ENCODE peak calls at places on chromosomes 4 and X, in seven cellular contexts. One of them, this sample, is unnamed.

GRCh38 chrX:136387951-136388502 is 87.3 kb downstream of the ADGRG4 start:
- DNase-seq in neuronal stem cell: no peak
- DNase-seq in IMR-90: no peak
- DNase-seq in H9: no peak
- DNase-seq in mesendoderm: no peak
- DNase-seq in mesenchymal stem cell: no peak
- DNase-seq in trophoblast cell: no peak
- DNase-seq in this sample: no peak

GRCh38 chr4:81622474-81623198 is 150.9 kb upstream of the RASGEF1B start:
- DNase-seq in neuronal stem cell: no peak
- DNase-seq in IMR-90: no peak
- DNase-seq in H9: no peak
- DNase-seq in mesendoderm: no peak
- DNase-seq in mesenchymal stem cell: no peak
- DNase-seq in trophoblast cell: no peak
- DNase-seq in this sample: no peak

GRCh38 chr4:2515835-2516550 is 20.5 kb upstream of the FAM193A start:
- DNase-seq in neuronal stem cell: no peak
- DNase-seq in IMR-90: no peak
- DNase-seq in H9: no peak
- DNase-seq in mesendoderm: no peak
- DNase-seq in mesenchymal stem cell: no peak
- DNase-seq in trophoblast cell: no peak
- DNase-seq in this sample: no peak

GRCh38 chr4:183318656-183319055 is 1.4 kb downstream of the CLDN22 start:
- DNase-seq in neuronal stem cell: no peak
- DNase-seq in IMR-90: no peak
- DNase-seq in H9: no peak
- DNase-seq in mesendoderm: no peak
- DNase-seq in mesenchymal stem cell: no peak
- DNase-seq in trophoblast cell: no peak
- DNase-seq in this sample: no peak

GRCh38 chr4:76233967-76234678 is 17.4 kb upstream of the FAM47E start:
- DNase-seq in neuronal stem cell: no peak
- DNase-seq in IMR-90: no peak
- DNase-seq in H9: peak
- DNase-seq in mesendoderm: peak
- DNase-seq in mesenchymal stem cell: peak
- DNase-seq in trophoblast cell: no peak
- DNase-seq in this sample: no peak

GRCh38 chr4:23305026-23305425 is 584.8 kb downstream of the PPARGC1A start:
- DNase-seq in neuronal stem cell: no peak
- DNase-seq in IMR-90: no peak
- DNase-seq in H9: no peak
- DNase-seq in mesendoderm: no peak
- DNase-seq in mesenchymal stem cell: peak
- DNase-seq in trophoblast cell: no peak
- DNase-seq in this sample: no peak

GRCh38 chrX:48468693-48469691 is 1.1 kb downstream of the SLC38A5 start:
- DNase-seq in neuronal stem cell: no peak
- DNase-seq in IMR-90: no peak
- DNase-seq in H9: peak
- DNase-seq in mesendoderm: peak
- DNase-seq in mesenchymal stem cell: no peak
- DNase-seq in trophoblast cell: no peak
- DNase-seq in this sample: peak

GRCh38 chrX:38055170-38055847 is 49.0 kb downstream of the SYTL5 start:
- DNase-seq in neuronal stem cell: no peak
- DNase-seq in IMR-90: peak
- DNase-seq in H9: no peak
- DNase-seq in mesendoderm: no peak
- DNase-seq in mesenchymal stem cell: no peak
- DNase-seq in trophoblast cell: no peak
- DNase-seq in this sample: no peak

GRCh38 chrX:139751053-139751452 is 43.1 kb upstream of the MCF2 start:
- DNase-seq in neuronal stem cell: no peak
- DNase-seq in IMR-90: no peak
- DNase-seq in H9: no peak
- DNase-seq in mesendoderm: peak
- DNase-seq in mesenchymal stem cell: no peak
- DNase-seq in trophoblast cell: no peak
- DNase-seq in this sample: no peak

GRCh38 chrX:133913658-133914388 is 71.6 kb downstream of the GPC3 start:
- DNase-seq in neuronal stem cell: peak
- DNase-seq in IMR-90: no peak
- DNase-seq in H9: no peak
- DNase-seq in mesendoderm: peak
- DNase-seq in mesenchymal stem cell: no peak
- DNase-seq in trophoblast cell: no peak
- DNase-seq in this sample: no peak

GRCh38 chr4:116547632-116548031 is 537.7 kb downstream of the TRAM1L1 start:
- DNase-seq in neuronal stem cell: no peak
- DNase-seq in IMR-90: no peak
- DNase-seq in H9: no peak
- DNase-seq in mesendoderm: no peak
- DNase-seq in mesenchymal stem cell: no peak
- DNase-seq in trophoblast cell: no peak
- DNase-seq in this sample: no peak

GRCh38 chr4:6991771-6992557 is 51.2 kb upstream of the TADA2B start:
- DNase-seq in neuronal stem cell: no peak
- DNase-seq in IMR-90: peak
- DNase-seq in H9: no peak
- DNase-seq in mesendoderm: no peak
- DNase-seq in mesenchymal stem cell: peak
- DNase-seq in trophoblast cell: no peak
- DNase-seq in this sample: no peak

GRCh38 chrX:123976671-123977316 is 15.3 kb downstream of the STAG2 start:
- DNase-seq in neuronal stem cell: no peak
- DNase-seq in IMR-90: peak
- DNase-seq in H9: no peak
- DNase-seq in mesendoderm: peak
- DNase-seq in mesenchymal stem cell: peak
- DNase-seq in trophoblast cell: no peak
- DNase-seq in this sample: no peak

GRCh38 chr4:173288296-173288695 is 45.9 kb downstream of the HMGB2 start:
- DNase-seq in neuronal stem cell: peak
- DNase-seq in IMR-90: peak
- DNase-seq in H9: peak
- DNase-seq in mesendoderm: peak
- DNase-seq in mesenchymal stem cell: peak
- DNase-seq in trophoblast cell: peak
- DNase-seq in this sample: peak

GRCh38 chr4:5050520-5050955 is 742 bp upstream of the STK32B start:
- DNase-seq in neuronal stem cell: peak
- DNase-seq in IMR-90: peak
- DNase-seq in H9: peak
- DNase-seq in mesendoderm: peak
- DNase-seq in mesenchymal stem cell: peak
- DNase-seq in trophoblast cell: peak
- DNase-seq in this sample: peak

GRCh38 chr4:90030953-90031352 is 96.2 kb upstream of the CCSER1 start:
- DNase-seq in neuronal stem cell: no peak
- DNase-seq in IMR-90: no peak
- DNase-seq in H9: peak
- DNase-seq in mesendoderm: peak
- DNase-seq in mesenchymal stem cell: no peak
- DNase-seq in trophoblast cell: no peak
- DNase-seq in this sample: peak

GRCh38 chr4:76074468-76074867 is at the start of gene ART3:
- DNase-seq in neuronal stem cell: no peak
- DNase-seq in IMR-90: peak
- DNase-seq in H9: no peak
- DNase-seq in mesendoderm: no peak
- DNase-seq in mesenchymal stem cell: peak
- DNase-seq in trophoblast cell: no peak
- DNase-seq in this sample: no peak

GRCh38 chrX:776529-777230 is 146.1 kb downstream of the SHOX start:
- DNase-seq in neuronal stem cell: no peak
- DNase-seq in IMR-90: no peak
- DNase-seq in H9: no peak
- DNase-seq in mesendoderm: no peak
- DNase-seq in mesenchymal stem cell: no peak
- DNase-seq in trophoblast cell: peak
- DNase-seq in this sample: no peak

GRCh38 chr4:15349965-15350364 is 77.9 kb upstream of the C1QTNF7 start:
- DNase-seq in neuronal stem cell: no peak
- DNase-seq in IMR-90: no peak
- DNase-seq in H9: no peak
- DNase-seq in mesendoderm: no peak
- DNase-seq in mesenchymal stem cell: no peak
- DNase-seq in trophoblast cell: no peak
- DNase-seq in this sample: no peak

GRCh38 chr4:15348695-15349094 is 79.1 kb upstream of the C1QTNF7 start:
- DNase-seq in neuronal stem cell: no peak
- DNase-seq in IMR-90: no peak
- DNase-seq in H9: no peak
- DNase-seq in mesendoderm: no peak
- DNase-seq in mesenchymal stem cell: no peak
- DNase-seq in trophoblast cell: no peak
- DNase-seq in this sample: no peak

GRCh38 chr4:15352508-15352907 is 75.3 kb upstream of the C1QTNF7 start:
- DNase-seq in neuronal stem cell: no peak
- DNase-seq in IMR-90: peak
- DNase-seq in H9: no peak
- DNase-seq in mesendoderm: no peak
- DNase-seq in mesenchymal stem cell: no peak
- DNase-seq in trophoblast cell: no peak
- DNase-seq in this sample: no peak

GRCh38 chr4:15348236-15348635 is 79.6 kb upstream of the C1QTNF7 start:
- DNase-seq in neuronal stem cell: no peak
- DNase-seq in IMR-90: peak
- DNase-seq in H9: no peak
- DNase-seq in mesendoderm: peak
- DNase-seq in mesenchymal stem cell: no peak
- DNase-seq in trophoblast cell: peak
- DNase-seq in this sample: no peak

GRCh38 chr4:15349426-15349825 is 78.4 kb upstream of the C1QTNF7 start:
- DNase-seq in neuronal stem cell: no peak
- DNase-seq in IMR-90: no peak
- DNase-seq in H9: no peak
- DNase-seq in mesendoderm: peak
- DNase-seq in mesenchymal stem cell: no peak
- DNase-seq in trophoblast cell: no peak
- DNase-seq in this sample: no peak
- H3K18ac ChIP-seq in neuronal stem cell: no peak
- H3K18ac ChIP-seq in IMR-90: no peak
- H3K18ac ChIP-seq in H9: no peak
- H3K18ac ChIP-seq in mesendoderm: no peak
- H3K18ac ChIP-seq in mesenchymal stem cell: peak
- H3K18ac ChIP-seq in trophoblast cell: no peak
- H3K18ac ChIP-seq in this sample: no peak

DNA sequence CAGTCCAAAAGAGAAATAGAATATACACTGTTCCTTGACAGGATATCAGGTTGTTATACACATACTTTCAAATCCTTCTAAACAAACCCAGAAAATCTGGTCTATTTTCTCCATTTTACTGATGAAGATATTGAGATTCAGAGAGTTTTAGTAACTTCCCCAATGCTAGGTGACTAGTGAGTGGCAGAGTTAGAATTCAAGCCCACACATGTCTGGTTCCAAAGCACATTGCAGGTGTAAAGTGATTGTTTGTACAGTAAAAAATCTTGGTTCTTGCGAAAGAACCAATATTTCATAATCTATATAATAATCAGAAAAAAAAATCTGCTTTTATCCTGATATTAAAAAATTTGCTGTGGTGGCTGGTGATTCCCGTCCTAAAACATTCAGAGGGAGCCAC is 39.5 kb upstream of the EMCN start:
- DNase-seq in neuronal stem cell: no peak
- DNase-seq in IMR-90: no peak
- DNase-seq in H9: no peak
- DNase-seq in mesendoderm: no peak
- DNase-seq in mesenchymal stem cell: no peak
- DNase-seq in trophoblast cell: no peak
- DNase-seq in this sample: no peak
- H3K18ac ChIP-seq in neuronal stem cell: no peak
- H3K18ac ChIP-seq in IMR-90: no peak
- H3K18ac ChIP-seq in H9: no peak
- H3K18ac ChIP-seq in mesendoderm: no peak
- H3K18ac ChIP-seq in mesenchymal stem cell: no peak
- H3K18ac ChIP-seq in trophoblast cell: no peak
- H3K18ac ChIP-seq in this sample: no peak

GRCh38 chr4:62252728-62253127 is 1052.6 kb downstream of the ADGRL3 start:
- DNase-seq in neuronal stem cell: no peak
- DNase-seq in IMR-90: no peak
- DNase-seq in H9: no peak
- DNase-seq in mesendoderm: no peak
- DNase-seq in mesenchymal stem cell: no peak
- DNase-seq in trophoblast cell: no peak
- DNase-seq in this sample: no peak

DNA sequence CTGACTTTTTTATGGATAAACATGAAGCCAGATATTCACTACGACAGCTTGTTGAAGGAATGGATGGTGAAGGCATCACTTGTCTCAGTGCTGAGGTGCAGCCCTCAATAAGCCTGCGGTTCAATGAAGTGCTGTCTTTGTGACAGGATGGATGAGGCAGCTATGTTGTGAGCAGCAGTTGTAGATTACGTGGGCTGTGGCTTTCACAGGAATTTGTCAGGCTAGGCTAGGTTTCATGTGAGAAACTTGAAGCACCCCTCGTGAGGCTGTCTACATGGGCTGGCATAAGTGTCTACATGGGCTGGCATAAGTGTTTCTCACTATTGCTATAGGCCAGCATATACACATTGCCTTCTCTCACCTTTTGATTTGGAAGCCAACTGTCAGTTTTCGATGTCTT is 1050.0 kb downstream of the ADGRL3 start:
- DNase-seq in neuronal stem cell: no peak
- DNase-seq in IMR-90: no peak
- DNase-seq in H9: no peak
- DNase-seq in mesendoderm: no peak
- DNase-seq in mesenchymal stem cell: no peak
- DNase-seq in trophoblast cell: no peak
- DNase-seq in this sample: no peak
- H3K18ac ChIP-seq in neuronal stem cell: no peak
- H3K18ac ChIP-seq in IMR-90: no peak
- H3K18ac ChIP-seq in H9: no peak
- H3K18ac ChIP-seq in mesendoderm: no peak
- H3K18ac ChIP-seq in mesenchymal stem cell: no peak
- H3K18ac ChIP-seq in trophoblast cell: no peak
- H3K18ac ChIP-seq in this sample: no peak

GRCh38 chrX:100494974-100495373 is 84.9 kb upstream of the PCDH19 start:
- DNase-seq in neuronal stem cell: no peak
- DNase-seq in IMR-90: no peak
- DNase-seq in H9: no peak
- DNase-seq in mesendoderm: no peak
- DNase-seq in mesenchymal stem cell: no peak
- DNase-seq in trophoblast cell: no peak
- DNase-seq in this sample: no peak

GRCh38 chrX:100491174-100491573 is 81.1 kb upstream of the PCDH19 start:
- DNase-seq in neuronal stem cell: no peak
- DNase-seq in IMR-90: no peak
- DNase-seq in H9: no peak
- DNase-seq in mesendoderm: no peak
- DNase-seq in mesenchymal stem cell: no peak
- DNase-seq in trophoblast cell: no peak
- DNase-seq in this sample: no peak

DNA sequence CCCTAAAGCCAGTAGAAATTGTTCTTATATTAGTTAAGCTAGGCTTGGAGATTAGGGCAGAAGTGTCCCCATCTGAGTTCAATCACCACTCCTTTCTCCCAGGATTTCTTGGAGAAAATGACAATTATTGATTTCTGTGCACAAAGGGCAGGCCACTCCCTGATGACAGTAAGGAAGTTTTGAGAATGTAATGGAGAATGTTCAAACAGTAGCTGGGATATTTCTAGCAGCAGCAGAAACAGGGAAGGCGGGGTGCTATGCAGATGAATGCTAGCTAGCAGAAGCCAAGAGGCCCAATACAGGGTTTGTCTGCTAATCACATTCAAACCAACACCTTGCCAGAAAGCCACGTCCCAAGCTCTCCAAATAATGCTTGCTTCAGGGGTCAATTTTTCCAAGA is 84.5 kb upstream of the PCDH19 start:
- DNase-seq in neuronal stem cell: no peak
- DNase-seq in IMR-90: no peak
- DNase-seq in H9: no peak
- DNase-seq in mesendoderm: no peak
- DNase-seq in mesenchymal stem cell: no peak
- DNase-seq in trophoblast cell: no peak
- DNase-seq in this sample: no peak
- H3K18ac ChIP-seq in neuronal stem cell: no peak
- H3K18ac ChIP-seq in IMR-90: no peak
- H3K18ac ChIP-seq in H9: no peak
- H3K18ac ChIP-seq in mesendoderm: no peak
- H3K18ac ChIP-seq in mesenchymal stem cell: no peak
- H3K18ac ChIP-seq in trophoblast cell: no peak
- H3K18ac ChIP-seq in this sample: no peak